ENCODE peak calls at places on chromosomes 3 and 15, in nine cellular contexts. D is K562, F is GM23338, U is HCT116, M is GM12892, B is sigmoid colon, N is upper lobe of left lung, E is stomach, Y is Panc1. A is an unnamed sample.

GRCh38 chr3:18758047-18758704 is 333.0 kb upstream of the SATB1 start:
- DNase-seq in N (no peak), D (peak; percentile 36), F (peak; percentile 97), Y (peak; percentile 20), B (no peak), E (no peak), M (no peak), U (peak; percentile 63), A (no peak)

GRCh38 chr15:70250208-70251201 is 152.8 kb upstream of the TLE3 start:
- DNase-seq in D (no peak), E (no peak), M (no peak), Y (no peak), U (no peak), N (no peak), B (peak; percentile 52), F (no peak), A (no peak)

GRCh38 chr15:33215941-33216872 is 21.7 kb upstream of the FMN1 start:
- DNase-seq in U (no peak), N (no peak), F (peak; percentile 73), M (no peak), Y (no peak), B (no peak), E (no peak), D (peak; percentile 15), A (peak; percentile 18)

GRCh38 chr15:34808016-34808415 is 12.7 kb upstream of the ACTC1 start:
- DNase-seq in U (no peak), M (no peak), N (no peak), F (no peak), E (no peak), D (peak; percentile 27), B (no peak), Y (no peak), A (no peak)

GRCh38 chr3:170057550-170057949 is 19.8 kb downstream of the GPR160 start:
- DNase-seq in E (peak; percentile 77), D (no peak), Y (no peak), N (no peak), M (no peak), F (no peak), U (no peak), B (no peak), A (no peak)

GRCh38 chr15:34436956-34437442 is 609 bp downstream of the GOLGA8A start:
- DNase-seq in U (no peak), B (no peak), M (peak; percentile 23), D (peak; percentile 74), N (peak; percentile 92), F (peak; percentile 63), Y (no peak), E (peak; percentile 28), A (peak; percentile 52)

GRCh38 chr15:39219608-39220007 is 361.3 kb upstream of the THBS1 start:
- DNase-seq in Y (no peak), B (no peak), N (no peak), F (no peak), D (no peak), M (no peak), U (no peak), E (no peak), A (no peak)

GRCh38 chr15:51267714-51268105 is 70.7 kb downstream of the CYP19A1 start:
- DNase-seq in E (no peak), B (no peak), D (no peak), M (no peak), N (no peak), U (no peak), Y (no peak), F (peak; percentile 36), A (no peak)

GRCh38 chr3:125591116-125591755 is 4.1 kb downstream of the OSBPL11 start:
- DNase-seq in F (peak; percentile 14), D (no peak), U (no peak), Y (no peak), B (no peak), N (no peak), E (no peak), M (no peak), A (no peak)

GRCh38 chr15:47817825-47818681 is 100.7 kb downstream of the SEMA6D start:
- DNase-seq in E (no peak), N (no peak), Y (no peak), F (peak; percentile 46), B (no peak), D (no peak), U (no peak), M (no peak), A (no peak)

GRCh38 chr3:191441687-191442086 is 19.3 kb upstream of the PYDC2 start:
- DNase-seq in F (no peak), N (no peak), E (no peak), M (no peak), B (no peak), U (no peak), Y (no peak), D (no peak), A (no peak)

GRCh38 chr3:106176734-106177133 is 307.9 kb upstream of the CBLB start:
- DNase-seq in U (no peak), M (no peak), Y (no peak), D (no peak), N (no peak), F (no peak), B (no peak), E (no peak), A (no peak)

GRCh38 chr3:138608322-138609214 is at the start of gene FAIM:
- DNase-seq in N (peak; percentile 93), F (peak; percentile 78), B (peak; percentile 85), Y (no peak), U (peak; percentile 46), D (peak; percentile 48), E (peak; percentile 71), M (peak; percentile 52), A (peak; percentile 64)
- TF ChIP-seq POLR2AphosphoS5 in N (no peak), F (peak; percentile 16), B (no peak), Y (peak; percentile 64), U (peak; percentile 76), D (no peak), E (peak; percentile 42), M (peak; percentile 55), A (peak; percentile 49)

GRCh38 chr3:145519598-145520078 is 641.3 kb downstream of the PLOD2 start:
- DNase-seq in E (no peak), Y (no peak), F (no peak), U (no peak), B (no peak), N (no peak), D (no peak), M (no peak), A (no peak)
- TF ChIP-seq POLR2AphosphoS5 in E (no peak), Y (no peak), F (no peak), U (no peak), B (no peak), N (no peak), D (no peak), M (no peak), A (no peak)

GRCh38 chr3:149179225-149179624 is 42.4 kb downstream of the CP start:
- DNase-seq in D (no peak), N (no peak), E (no peak), B (no peak), M (no peak), Y (peak; percentile 20), F (no peak), U (no peak), A (no peak)

GRCh38 chr3:149174901-149175300 is 45.5 kb downstream of the HPS3 start:
- DNase-seq in B (no peak), F (no peak), M (no peak), N (no peak), E (no peak), D (no peak), Y (no peak), U (no peak), A (no peak)

GRCh38 chr3:149181179-149181578 is 40.5 kb downstream of the CP start:
- DNase-seq in Y (no peak), M (no peak), U (no peak), B (no peak), D (no peak), N (no peak), E (no peak), F (no peak), A (no peak)

GRCh38 chr3:149177122-149177521 is 44.5 kb downstream of the CP start:
- DNase-seq in D (no peak), Y (no peak), E (no peak), B (no peak), M (no peak), F (no peak), N (no peak), U (no peak), A (no peak)

GRCh38 chr3:149180057-149180573 is 41.5 kb downstream of the CP start:
- DNase-seq in N (no peak), E (peak; percentile 44), U (peak; percentile 75), D (peak; percentile 88), B (peak; percentile 96), F (no peak), Y (peak; percentile 98), M (no peak), A (no peak)
- TF ChIP-seq POLR2AphosphoS5 in N (peak; percentile 86), E (peak; percentile 86), U (peak; percentile 53), D (peak; percentile 17), B (peak; percentile 50), F (no peak), Y (peak; percentile 71), M (no peak), A (no peak)

GRCh38 chr3:101038880-101039279 is 45.7 kb upstream of the ABI3BP start:
- DNase-seq in N (no peak), U (no peak), M (no peak), E (no peak), D (no peak), Y (no peak), F (no peak), B (no peak), A (no peak)

GRCh38 chr3:101036676-101037075 is 43.5 kb upstream of the ABI3BP start:
- DNase-seq in M (no peak), F (no peak), U (peak; percentile 2), E (no peak), Y (no peak), N (no peak), B (no peak), D (no peak), A (no peak)

GRCh38 chr3:101037613-101038012 is 44.4 kb upstream of the ABI3BP start:
- DNase-seq in F (no peak), E (no peak), N (no peak), B (no peak), U (no peak), D (no peak), Y (no peak), M (no peak), A (no peak)

GRCh38 chr3:101038393-101038792 is 45.2 kb upstream of the ABI3BP start:
- DNase-seq in U (no peak), M (no peak), Y (no peak), D (no peak), N (no peak), B (no peak), E (no peak), F (no peak), A (no peak)

DNA sequence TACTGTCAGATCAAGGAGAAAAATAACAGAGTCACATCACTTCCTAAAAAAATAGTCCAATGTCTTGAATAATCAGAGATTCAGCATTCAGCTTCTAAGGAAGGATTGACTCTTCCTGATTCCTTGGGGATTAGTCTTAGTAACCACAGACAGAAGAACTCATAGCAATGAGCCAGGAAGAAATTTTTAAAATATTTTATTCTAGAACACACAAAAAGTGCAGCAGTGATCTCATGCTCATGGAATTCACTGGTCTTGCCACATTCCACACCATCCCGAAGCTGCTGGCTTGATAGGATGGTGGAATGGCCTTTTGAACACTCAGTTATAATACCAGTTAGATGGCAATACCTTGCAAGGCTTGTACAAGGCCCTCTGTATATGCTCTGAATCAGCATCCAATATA is 43.0 kb upstream of the ABI3BP start:
- DNase-seq in B (no peak), F (peak; percentile 64), U (peak; percentile 61), N (no peak), Y (no peak), E (no peak), M (no peak), D (no peak), A (no peak)
- TF ChIP-seq POLR2AphosphoS5 in B (no peak), F (no peak), U (no peak), N (no peak), Y (no peak), E (peak; percentile 7), M (no peak), D (no peak), A (no peak)

GRCh38 chr3:195129072-195129643 is 141.8 kb downstream of the XXYLT1 start:
- DNase-seq in N (no peak), M (no peak), U (no peak), F (no peak), Y (no peak), E (no peak), B (no peak), D (no peak), A (no peak)
- TF ChIP-seq POLR2AphosphoS5 in N (no peak), M (no peak), U (no peak), F (no peak), Y (no peak), E (no peak), B (no peak), D (no peak), A (peak; percentile 47)

A was measured in GM12891.